ENCODE peak calls at places on chromosomes 5 and 9, in four cellular contexts. U is CD4-positive, alpha-beta T cell; D is coronary artery; S is PC-9. G is an unnamed sample.
A peak's percentile ranks its signal among the peaks of the same experiment; 100 is the strongest.

GRCh38 chr5:29252390-29252789 is 1941.1 kb upstream of the CDH6 start:
- DNase-seq in U (no peak), D (no peak), S (no peak), G (no peak)

GRCh38 chr9:77616191-77616590 is 31.9 kb downstream of the GNA14 start:
- DNase-seq in U (no peak), D (no peak), S (no peak), G (no peak)

GRCh38 chr5:97162045-97162444 is 19.6 kb upstream of the LIX1 start:
- DNase-seq in U (peak; percentile 16), D (no peak), S (peak; percentile 60), G (no peak)

GRCh38 chr9:128558431-128559310 is 6.3 kb downstream of the SPTAN1 start:
- DNase-seq in U (peak; percentile 48), D (peak; percentile 89), S (peak; percentile 78), G (no peak)

GRCh38 chr5:55599148-55600050 is 64.6 kb upstream of the PLPP1 start:
- DNase-seq in U (no peak), D (no peak), S (no peak), G (no peak)

GRCh38 chr9:86854898-86855523 is 92.3 kb downstream of the GAS1 start:
- DNase-seq in U (no peak), D (no peak), S (peak; percentile 74), G (no peak)

GRCh38 chr5:78005021-78005785 is 229.1 kb upstream of the TBCA start:
- DNase-seq in U (no peak), D (no peak), S (no peak), G (no peak)

GRCh38 chr5:146233441-146233840 is 30.0 kb downstream of the RBM27 start:
- DNase-seq in U (no peak), D (no peak), S (no peak), G (no peak)

GRCh38 chr5:99763021-99763814 is 772.0 kb upstream of the FAM174A start:
- DNase-seq in U (no peak), D (no peak), S (no peak), G (no peak)

GRCh38 chr5:119131530-119132313 is 60.8 kb downstream of the DMXL1 start:
- DNase-seq in U (no peak), D (no peak), S (no peak), G (no peak)

GRCh38 chr5:148084269-148084668 is 20.5 kb downstream of the SPINK5 start:
- DNase-seq in U (no peak), D (no peak), S (no peak), G (no peak)

GRCh38 chr5:157511656-157512644 is 51.9 kb downstream of the NIPAL4 start:
- DNase-seq in U (peak; percentile 11), D (peak; percentile 96), S (peak; percentile 85), G (no peak)

GRCh38 chr5:73376618-73377170 is 71.9 kb downstream of the FOXD1 start:
- DNase-seq in U (no peak), D (no peak), S (peak; percentile 45), G (no peak)

GRCh38 chr9:75064307-75065025 is 23.5 kb downstream of the NMRK1 start:
- DNase-seq in U (no peak), D (no peak), S (no peak), G (no peak)

GRCh38 chr9:18002718-18003438 is 424.0 kb downstream of the SH3GL2 start:
- DNase-seq in U (no peak), D (no peak), S (no peak), G (no peak)

GRCh38 chr9:10268500-10269485 is 344.0 kb downstream of the PTPRD start:
- DNase-seq in U (no peak), D (no peak), S (no peak), G (no peak)
- TF ChIP-seq CTCF in U (no peak), D (no peak), S (peak; percentile 31), G (no peak)

GRCh38 chr5:140205952-140206351 is 31.0 kb downstream of the CYSTM1 start:
- DNase-seq in U (no peak), D (no peak), S (no peak), G (no peak)
- TF ChIP-seq CTCF in U (no peak), D (no peak), S (no peak), G (no peak)

GRCh38 chr9:136629001-136629878 is 33.5 kb upstream of the EGFL7 start:
- DNase-seq in U (no peak), D (no peak), S (no peak), G (no peak)

GRCh38 chr9:136628287-136628686 is 34.4 kb upstream of the EGFL7 start:
- DNase-seq in U (no peak), D (no peak), S (no peak), G (no peak)

GRCh38 chr9:136630662-136630992 is 32.1 kb upstream of the EGFL7 start:
- DNase-seq in U (no peak), D (no peak), S (no peak), G (no peak)

GRCh38 chr9:136631038-136632000 is 31.4 kb upstream of the EGFL7 start:
- DNase-seq in U (peak; percentile 80), D (no peak), S (peak; percentile 52), G (peak; percentile 66)

GRCh38 chr9:136629879-136630661 is 32.6 kb upstream of the EGFL7 start:
- DNase-seq in U (peak; percentile 53), D (no peak), S (no peak), G (peak; percentile 75)
- TF ChIP-seq CTCF in U (peak; percentile 47), D (no peak), S (peak; percentile 86), G (peak; percentile 72)

GRCh38 chr5:23977365-23977764 is 470.0 kb downstream of the PRDM9 start:
- DNase-seq in U (no peak), D (no peak), S (no peak), G (no peak)

DNA sequence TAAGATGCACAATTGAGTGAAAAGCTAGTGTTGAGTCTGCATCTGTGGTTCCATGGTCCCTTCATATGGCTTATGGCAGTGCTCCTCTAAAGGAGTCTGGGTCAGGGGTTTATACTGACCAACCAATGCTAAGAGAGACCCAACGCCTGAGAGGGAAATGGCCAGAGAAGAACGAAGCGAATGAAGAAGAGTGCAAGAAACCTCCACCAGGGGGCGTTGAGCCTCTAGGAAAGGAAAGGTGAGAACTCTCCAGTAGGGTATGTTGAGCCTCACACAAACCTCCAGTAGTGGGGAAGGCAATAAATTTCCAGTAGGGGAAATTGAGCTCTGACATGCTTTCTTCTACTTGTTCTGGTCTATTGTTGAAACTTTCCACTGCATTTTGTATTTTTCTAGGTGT is 470.6 kb downstream of the PRDM9 start:
- DNase-seq in U (no peak), D (no peak), S (no peak), G (no peak)
- TF ChIP-seq CTCF in U (no peak), D (no peak), S (peak; percentile 66), G (no peak)

DNA sequence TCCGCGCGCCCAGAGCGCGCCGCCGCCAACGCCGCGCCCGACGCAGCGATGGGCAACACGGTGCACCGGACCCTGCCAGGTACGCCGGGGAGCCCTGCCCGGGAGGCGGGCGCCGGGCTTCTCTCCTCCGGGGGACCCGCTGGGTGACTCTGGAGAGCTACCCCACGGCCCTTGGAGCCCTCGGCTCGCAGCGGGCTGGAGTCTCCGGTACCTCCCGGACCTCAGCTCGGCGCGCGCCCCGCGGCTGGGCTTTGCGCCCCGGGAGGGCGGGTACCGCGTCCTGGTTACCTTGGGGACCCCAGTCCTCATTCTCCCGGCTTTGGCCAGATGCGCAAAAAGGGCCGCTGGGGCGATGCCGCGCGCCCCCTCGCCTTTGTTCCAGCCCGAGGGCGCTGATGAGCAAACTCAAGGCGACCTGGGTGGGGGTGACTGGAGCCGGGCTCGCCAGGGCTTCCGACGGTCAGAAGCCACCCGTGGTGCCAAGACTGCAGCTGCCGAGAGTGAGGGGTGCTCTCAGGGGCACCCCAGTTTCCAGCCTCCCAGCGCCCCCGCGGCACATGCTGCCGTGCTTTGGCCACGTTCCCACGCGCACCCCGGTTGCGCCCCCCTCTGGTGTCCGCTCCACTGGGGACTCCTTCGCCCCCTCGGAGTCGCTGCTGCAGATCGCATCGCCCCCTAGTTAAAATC is 439 bp downstream of the NEURL1B start:
- DNase-seq in U (no peak), D (no peak), S (no peak), G (no peak)
- TF ChIP-seq CTCF in U (no peak), D (no peak), S (no peak), G (no peak)

GRCh38 chr9:121701736-121702261 is 50.4 kb downstream of the DAB2IP start:
- DNase-seq in U (no peak), D (no peak), S (no peak), G (no peak)

GRCh38 chr9:121704281-121704680 is 52.8 kb downstream of the DAB2IP start:
- DNase-seq in U (no peak), D (no peak), S (no peak), G (no peak)

GRCh38 chr9:121700165-121700830 is 48.9 kb downstream of the DAB2IP start:
- DNase-seq in U (no peak), D (no peak), S (no peak), G (peak; percentile 29)

GRCh38 chr9:121700831-121701419 is 49.5 kb downstream of the DAB2IP start:
- DNase-seq in U (no peak), D (no peak), S (no peak), G (no peak)

DNA sequence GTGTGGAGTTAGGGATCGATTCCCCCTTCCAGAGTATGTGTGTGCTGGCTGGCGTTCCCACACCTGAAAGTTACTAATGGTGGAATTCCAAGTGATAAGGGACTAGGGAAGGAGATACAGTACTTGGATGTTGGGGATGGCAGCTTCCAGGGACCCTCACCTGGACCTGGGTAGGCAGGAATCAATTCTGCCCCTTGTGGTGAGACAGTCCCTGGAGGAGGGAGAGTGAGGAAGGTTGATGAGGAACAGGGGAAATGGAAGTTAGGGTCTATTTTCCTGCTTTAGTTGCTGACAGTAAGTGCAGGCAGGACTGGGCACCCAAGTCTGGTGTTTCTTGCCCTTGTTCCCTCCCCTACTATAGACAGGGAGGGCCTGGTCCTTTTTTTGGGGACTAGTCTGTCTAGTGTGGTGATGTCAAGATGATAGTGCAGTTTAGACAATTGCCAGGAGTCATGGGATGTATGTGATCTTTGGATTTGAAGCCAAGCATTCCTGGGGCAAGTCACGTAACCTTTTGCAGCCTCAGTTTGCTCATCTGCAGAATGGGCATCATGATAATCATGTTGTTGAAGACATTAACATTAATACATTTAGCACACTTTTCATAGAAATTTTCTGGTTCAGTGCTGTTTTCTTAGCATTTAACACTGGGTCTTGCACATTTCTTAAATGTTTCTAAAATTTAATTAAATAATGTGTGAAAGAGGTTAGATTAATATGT is 51.7 kb downstream of the DAB2IP start:
- DNase-seq in U (no peak), D (no peak), S (no peak), G (no peak)
- TF ChIP-seq CTCF in U (no peak), D (no peak), S (no peak), G (no peak)

DNA sequence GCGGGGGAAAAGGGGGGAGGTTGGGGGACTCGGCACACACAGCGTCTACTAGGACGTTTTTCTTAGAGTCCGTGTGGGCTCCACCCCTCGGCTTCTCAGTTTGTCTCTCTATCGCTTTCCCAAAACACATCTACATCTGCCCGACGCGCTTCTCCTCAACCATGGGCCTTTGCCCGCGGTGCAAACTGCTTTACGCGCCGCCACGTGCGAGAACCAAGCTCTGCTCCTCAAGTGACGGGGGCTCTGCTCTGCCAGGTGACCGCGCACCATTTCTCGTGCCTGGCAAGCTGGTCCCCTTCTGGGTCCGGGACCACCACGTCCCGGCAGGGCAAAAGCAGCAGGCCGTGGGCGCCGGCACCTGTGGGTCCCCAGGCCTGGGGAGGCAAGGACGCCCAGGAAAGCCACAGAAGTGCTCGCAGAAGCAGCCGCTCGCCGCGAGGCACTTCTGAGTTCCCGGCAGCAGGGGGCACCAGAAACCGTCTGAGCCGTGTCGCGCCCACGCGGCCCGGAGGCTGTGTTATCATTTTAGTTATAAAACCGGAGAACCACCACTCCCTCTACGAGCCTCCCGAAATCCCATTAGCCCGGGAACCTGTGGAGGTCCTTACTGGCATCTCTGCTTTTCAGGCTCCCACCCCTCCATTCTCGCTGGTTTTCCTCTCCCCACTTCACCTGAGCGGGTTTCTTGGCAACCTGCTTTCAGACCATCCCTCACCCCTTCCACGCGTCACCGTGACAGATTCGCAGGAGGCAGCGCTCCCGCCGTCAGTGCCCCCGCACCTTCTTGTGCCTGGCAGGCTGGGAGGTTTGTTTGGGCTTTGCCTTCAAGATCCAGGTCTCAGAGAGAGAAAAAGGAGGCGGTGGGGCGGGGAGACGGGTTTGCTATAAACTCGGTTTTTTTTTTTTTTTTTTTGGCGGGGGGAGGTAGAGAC is 2.5 kb downstream of the GDNF start:
- DNase-seq in U (peak; percentile 4), D (no peak), S (no peak), G (no peak)
- TF ChIP-seq CTCF in U (no peak), D (peak; percentile 33), S (peak; percentile 77), G (no peak)

G was measured in natural killer cell.